ENCODE peak calls at places on chromosomes 12 and 14, in six cellular contexts. Z, H, R, B, P and L are unnamed samples.

GRCh38 chr12:100324498-100324897 is 32.4 kb upstream of the SLC17A8 start:
- DNase-seq in H (no peak), R (no peak), P (no peak), Z (no peak), B (no peak), L (no peak)

GRCh38 chr14:75430106-75430505 is 2.3 kb downstream of the JDP2 start:
- DNase-seq in B (peak; percentile 38), R (no peak), P (no peak), H (no peak), Z (no peak), L (no peak)

GRCh38 chr12:105278043-105278697 is 42.2 kb upstream of the APPL2 start:
- DNase-seq in B (peak; percentile 20), P (no peak), H (no peak), Z (no peak), R (no peak), L (no peak)

GRCh38 chr14:64816221-64816783 is 63.4 kb downstream of the SPTB start:
- DNase-seq in R (no peak), Z (no peak), B (no peak), H (no peak), P (no peak), L (no peak)

GRCh38 chr12:50614167-50614762 is 109.5 kb downstream of the DIP2B start:
- DNase-seq in P (no peak), B (no peak), R (no peak), H (no peak), Z (no peak), L (no peak)

GRCh38 chr14:105482486-105483110 is 4.1 kb upstream of the CRIP1 start:
- DNase-seq in R (no peak), H (no peak), Z (no peak), P (no peak), B (no peak), L (no peak)

GRCh38 chr12:81077686-81078441 is at the start of gene ACSS3:
- DNase-seq in P (no peak), R (no peak), B (peak; percentile 35), H (peak; percentile 47), Z (no peak), L (no peak)

GRCh38 chr14:70061108-70061507 is 127.6 kb downstream of the SLC8A3 start:
- DNase-seq in P (no peak), H (no peak), B (no peak), Z (no peak), R (no peak), L (no peak)

GRCh38 chr12:43282106-43282505 is 269.9 kb downstream of the ADAMTS20 start:
- DNase-seq in B (no peak), P (no peak), R (no peak), Z (no peak), H (no peak), L (no peak)

GRCh38 chr12:104297477-104298113 is 5.9 kb upstream of the EID3 start:
- DNase-seq in R (no peak), B (no peak), H (no peak), Z (no peak), P (no peak), L (no peak)

GRCh38 chr12:98440165-98440581 is 75.2 kb upstream of the TMPO start:
- DNase-seq in P (no peak), B (peak; percentile 80), H (no peak), R (no peak), Z (no peak), L (no peak)

GRCh38 chr12:40034712-40035111 is 71.2 kb downstream of the SLC2A13 start:
- DNase-seq in B (no peak), H (no peak), Z (no peak), R (no peak), P (no peak), L (no peak)

GRCh38 chr12:53196486-53196885 is 10.6 kb downstream of the ITGB7 start:
- DNase-seq in P (no peak), H (no peak), R (no peak), Z (no peak), B (no peak), L (no peak)

GRCh38 chr14:87797001-87797400 is 196.0 kb downstream of the GALC start:
- DNase-seq in H (no peak), Z (no peak), R (no peak), P (no peak), B (no peak), L (no peak)

GRCh38 chr12:62625238-62625637 is 158.6 kb downstream of the MON2 start:
- DNase-seq in R (no peak), H (no peak), Z (no peak), P (no peak), B (no peak), L (no peak)

GRCh38 chr12:5773550-5773949 is 171.5 kb downstream of the ANO2 start:
- DNase-seq in R (no peak), Z (no peak), B (no peak), P (no peak), H (no peak), L (no peak)

GRCh38 chr12:40622246-40622838 is 69.9 kb upstream of the CNTN1 start:
- DNase-seq in Z (no peak), B (peak; percentile 29), P (no peak), R (no peak), H (peak; percentile 51), L (no peak)

GRCh38 chr14:81819344-81819743 is 285.7 kb upstream of the SEL1L start:
- DNase-seq in Z (no peak), H (no peak), P (no peak), R (no peak), B (no peak), L (no peak)

GRCh38 chr14:62696261-62696968 is 348.8 kb downstream of the KCNH5 start:
- DNase-seq in H (no peak), B (no peak), P (no peak), R (no peak), Z (no peak), L (no peak)

GRCh38 chr12:52004042-52004648 is 2.6 kb upstream of the TAMALIN start:
- DNase-seq in P (no peak), R (no peak), B (peak; percentile 86), H (peak; percentile 42), Z (no peak), L (no peak)

GRCh38 chr12:65765436-65765813 is 58.9 kb upstream of the HMGA2 start:
- DNase-seq in Z (no peak), P (no peak), H (no peak), B (peak; percentile 17), R (no peak), L (no peak)

GRCh38 chr12:29164477-29165163 is 15.5 kb downstream of the FAR2 start:
- DNase-seq in Z (no peak), R (no peak), P (no peak), B (peak; percentile 82), H (no peak), L (no peak)

GRCh38 chr12:70609739-70610491 is 27.3 kb downstream of the PTPRB start:
- DNase-seq in H (peak; percentile 27), Z (no peak), R (no peak), P (no peak), B (peak; percentile 32), L (no peak)

GRCh38 chr12:19404232-19404880 is 34.9 kb upstream of the AEBP2 start:
- DNase-seq in H (no peak), B (no peak), R (no peak), P (no peak), Z (peak; percentile 28), L (peak; percentile 16)

GRCh38 chr14:33686218-33686617 is 264.7 kb downstream of the EGLN3 start:
- DNase-seq in P (no peak), H (no peak), Z (no peak), B (no peak), R (no peak), L (no peak)

GRCh38 chr14:70027785-70028428 is 148.7 kb downstream of the SMOC1 start:
- DNase-seq in H (peak; percentile 95), B (peak; percentile 70), R (peak; percentile 49), P (peak; percentile 14), Z (peak; percentile 39), L (peak; percentile 40)

GRCh38 chr12:5533368-5533767 is 101.5 kb downstream of the NTF3 start:
- DNase-seq in B (no peak), R (no peak), Z (no peak), P (no peak), H (no peak), L (no peak)

GRCh38 chr14:72237722-72238666 is 305.8 kb downstream of the RGS6 start:
- DNase-seq in P (no peak), R (no peak), Z (no peak), B (no peak), H (no peak), L (no peak)

GRCh38 chr14:39114073-39114838 is at the start of gene GEMIN2:
- DNase-seq in H (peak; percentile 88), P (peak; percentile 86), R (peak; percentile 92), B (peak; percentile 96), Z (peak; percentile 92), L (peak; percentile 94)